ENCODE peak calls at places on chromosome 20, in six cellular contexts. T is tibial nerve, Q is GM12891, P is A549, Z is adrenal gland, B is endothelial cell of umbilical vein. M is an unnamed sample.

GRCh38 chr20:16054917-16055316 is 518.3 kb downstream of the KIF16B start:
- DNase-seq in T (no peak), Q (no peak), P (no peak), Z (no peak), B (no peak), M (no peak)

GRCh38 chr20:25227317-25227831 is 20.5 kb upstream of the PYGB start:
- DNase-seq in T (no peak), Q (no peak), P (no peak), Z (peak; percentile 73), B (peak; percentile 47), M (no peak)

GRCh38 chr20:1887756-1888155 is 7.5 kb upstream of the SIRPA start:
- DNase-seq in T (no peak), Q (no peak), P (no peak), Z (no peak), B (no peak), M (no peak)

GRCh38 chr20:3071610-3072529 is at the start of gene OXT:
- DNase-seq in T (no peak), Q (no peak), P (no peak), Z (no peak), B (peak; percentile 23), M (no peak)

GRCh38 chr20:63346131-63347080 is 14.7 kb downstream of the CHRNA4 start:
- DNase-seq in T (no peak), Q (no peak), P (no peak), Z (peak; percentile 66), B (no peak), M (no peak)

GRCh38 chr20:53948383-53949318 is 121.7 kb downstream of the BCAS1 start:
- DNase-seq in T (no peak), Q (no peak), P (no peak), Z (no peak), B (no peak), M (no peak)

GRCh38 chr20:57212890-57213276 is 53.6 kb downstream of the BMP7 start:
- DNase-seq in T (no peak), Q (no peak), P (no peak), Z (no peak), B (no peak), M (peak; percentile 18)

GRCh38 chr20:57810511-57811372 is 100.9 kb upstream of the PMEPA1 start:
- DNase-seq in T (no peak), Q (no peak), P (no peak), Z (no peak), B (no peak), M (peak; percentile 80)

GRCh38 chr20:57881466-57882405 is 171.9 kb upstream of the PMEPA1 start:
- DNase-seq in T (no peak), Q (no peak), P (no peak), Z (peak; percentile 54), B (no peak), M (no peak)

GRCh38 chr20:258963-259362 is 1.4 kb downstream of the DEFB132 start:
- DNase-seq in T (no peak), Q (no peak), P (peak; percentile 44), Z (no peak), B (peak; percentile 40), M (no peak)

GRCh38 chr20:760751-761417 is 7.4 kb downstream of the SLC52A3 start:
- DNase-seq in T (no peak), Q (peak; percentile 64), P (peak; percentile 47), Z (no peak), B (peak; percentile 26), M (no peak)

GRCh38 chr20:44180814-44181213 is 6.2 kb downstream of the JPH2 start:
- DNase-seq in T (no peak), Q (no peak), P (no peak), Z (no peak), B (no peak), M (no peak)

GRCh38 chr20:34948030-34948429 is 7.6 kb downstream of the GSS start:
- DNase-seq in T (no peak), Q (no peak), P (no peak), Z (no peak), B (no peak), M (peak; percentile 42)

GRCh38 chr20:17825251-17825691 is 125.5 kb downstream of the BANF2 start:
- DNase-seq in T (no peak), Q (no peak), P (no peak), Z (peak; percentile 73), B (no peak), M (no peak)

GRCh38 chr20:45775411-45775810 is 16.3 kb downstream of the WFDC3 start:
- DNase-seq in T (no peak), Q (no peak), P (no peak), Z (no peak), B (no peak), M (no peak)

GRCh38 chr20:62598761-62599194 is 43.5 kb upstream of the SLCO4A1 start:
- DNase-seq in T (no peak), Q (no peak), P (peak; percentile 55), Z (no peak), B (no peak), M (peak; percentile 95)

GRCh38 chr20:6038256-6038655 is 15.6 kb downstream of the LRRN4 start:
- DNase-seq in T (no peak), Q (no peak), P (no peak), Z (no peak), B (no peak), M (no peak)

GRCh38 chr20:48821261-48821910 is 6.4 kb downstream of the PREX1 start:
- DNase-seq in T (no peak), Q (no peak), P (no peak), Z (no peak), B (no peak), M (no peak)

GRCh38 chr20:44750081-44750805 is 4.6 kb downstream of the KCNK15 start:
- DNase-seq in T (no peak), Q (no peak), P (no peak), Z (no peak), B (no peak), M (no peak)

GRCh38 chr20:38878798-38879197 is 47.4 kb upstream of the FAM83D start:
- DNase-seq in T (no peak), Q (no peak), P (no peak), Z (no peak), B (no peak), M (no peak)

GRCh38 chr20:54716790-54717189 is 241.4 kb downstream of the DOK5 start:
- DNase-seq in T (no peak), Q (no peak), P (no peak), Z (no peak), B (no peak), M (no peak)

GRCh38 chr20:19078448-19079373 is 133.7 kb upstream of the SLC24A3 start:
- DNase-seq in T (no peak), Q (no peak), P (no peak), Z (no peak), B (no peak), M (no peak)

GRCh38 chr20:42907730-42908129 is 282.0 kb downstream of the PTPRT start:
- DNase-seq in T (no peak), Q (no peak), P (no peak), Z (no peak), B (no peak), M (no peak)

GRCh38 chr20:32638848-32639247 is 34.9 kb downstream of the C20orf203 start:
- DNase-seq in T (no peak), Q (no peak), P (no peak), Z (peak; percentile 70), B (no peak), M (no peak)

GRCh38 chr20:5171074-5171789 is 44.4 kb downstream of the CDS2 start:
- DNase-seq in T (no peak), Q (no peak), P (no peak), Z (peak; percentile 80), B (no peak), M (no peak)

GRCh38 chr20:62578294-62578897 is 63.9 kb upstream of the SLCO4A1 start:
- DNase-seq in T (no peak), Q (no peak), P (peak; percentile 59), Z (no peak), B (no peak), M (no peak)

GRCh38 chr20:57897156-57897874 is 187.5 kb upstream of the PMEPA1 start:
- DNase-seq in T (no peak), Q (no peak), P (no peak), Z (no peak), B (no peak), M (no peak)

GRCh38 chr20:57008217-57008616 is 258.2 kb downstream of the BMP7 start:
- DNase-seq in T (no peak), Q (no peak), P (no peak), Z (no peak), B (no peak), M (no peak)

GRCh38 chr20:20466341-20466879 is 98.5 kb downstream of the INSM1 start:
- DNase-seq in T (no peak), Q (no peak), P (no peak), Z (no peak), B (no peak), M (no peak)

GRCh38 chr20:25048519-25048952 is 9.4 kb downstream of the ACSS1 start:
- DNase-seq in T (no peak), Q (no peak), P (no peak), Z (no peak), B (no peak), M (no peak)

GRCh38 chr20:10434467-10434831 is 427 bp upstream of the MKKS start:
- DNase-seq in T (peak; percentile 90), Q (peak; percentile 33), P (peak; percentile 96), Z (peak; percentile 99), B (peak; percentile 100), M (peak; percentile 55)
- TF ChIP-seq POLR2A in T (peak; percentile 84), Q (peak; percentile 81), P (peak; percentile 88), Z (peak; percentile 98), B (peak; percentile 97), M (peak; percentile 87)

DNA sequence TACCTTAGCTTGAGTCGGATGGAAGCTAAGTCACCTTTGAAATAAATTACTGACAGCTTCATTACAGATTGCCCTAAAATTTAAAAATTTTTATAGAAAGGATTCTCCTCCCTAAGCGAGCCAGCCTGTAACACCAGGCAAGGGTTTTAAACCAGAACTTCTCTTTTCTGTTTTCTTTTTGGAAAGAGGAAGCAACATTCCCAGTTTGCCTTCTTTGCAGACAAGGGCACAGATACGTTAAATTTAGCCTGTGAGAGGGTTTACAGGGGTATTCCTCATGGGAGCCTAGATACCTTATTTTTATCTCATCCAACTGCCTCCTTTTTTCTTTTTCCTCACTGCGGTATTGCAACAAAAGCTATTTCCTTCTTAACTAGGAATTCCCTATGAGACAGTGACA is 45.0 kb downstream of the GNAS start:
- DNase-seq in T (no peak), Q (no peak), P (no peak), Z (no peak), B (no peak), M (no peak)
- TF ChIP-seq POLR2A in T (no peak), Q (peak; percentile 45), P (no peak), Z (no peak), B (no peak), M (no peak)

GRCh38 chr20:50320910-50321796 is 130.5 kb downstream of the CEBPB start:
- DNase-seq in T (peak; percentile 82), Q (no peak), P (peak; percentile 98), Z (peak; percentile 95), B (peak; percentile 74), M (peak; percentile 90)
- TF ChIP-seq POLR2A in T (peak; percentile 34), Q (no peak), P (peak; percentile 64), Z (peak; percentile 61), B (no peak), M (peak; percentile 37)

GRCh38 chr20:7505152-7505834 is 435.0 kb downstream of the HAO1 start:
- DNase-seq in T (no peak), Q (no peak), P (no peak), Z (no peak), B (no peak), M (no peak)

GRCh38 chr20:7500362-7500761 is 439.9 kb downstream of the HAO1 start:
- DNase-seq in T (no peak), Q (no peak), P (no peak), Z (no peak), B (no peak), M (no peak)

GRCh38 chr20:7503501-7503900 is 436.8 kb downstream of the HAO1 start:
- DNase-seq in T (no peak), Q (no peak), P (no peak), Z (no peak), B (no peak), M (no peak)

GRCh38 chr20:7505835-7506221 is 434.4 kb downstream of the HAO1 start:
- DNase-seq in T (no peak), Q (no peak), P (no peak), Z (no peak), B (no peak), M (no peak)
- TF ChIP-seq POLR2A in T (no peak), Q (no peak), P (no peak), Z (no peak), B (no peak), M (no peak)